ENCODE peak calls at places on chromosomes 12 and 14, in five cellular contexts. R is PC-3, D is HFF-Myc, E is tibial nerve, B is fibroblast of mammary gland. Y is an unnamed sample.

GRCh38 chr14:68786491-68787234 is 6.2 kb downstream of the ZFP36L1 start:
- DNase-seq in D (no peak), E (no peak), R (peak; percentile 50), B (peak; percentile 91), Y (peak; percentile 88)

GRCh38 chr12:262817-263216 is at the start of gene SLC6A13:
- DNase-seq in R (no peak), E (no peak), B (no peak), D (no peak), Y (peak; percentile 39)

GRCh38 chr14:74552623-74553022 is 59.1 kb downstream of the ISCA2 start:
- DNase-seq in R (no peak), D (no peak), E (no peak), B (peak; percentile 36), Y (no peak)

GRCh38 chr12:75389061-75389460 is 1.8 kb upstream of the GLIPR1L2 start:
- DNase-seq in E (no peak), R (peak; percentile 72), D (peak; percentile 12), B (peak; percentile 62), Y (peak; percentile 67)

GRCh38 chr12:13095266-13095995 is 8.0 kb downstream of the GSG1 start:
- DNase-seq in D (no peak), R (no peak), E (no peak), B (no peak), Y (no peak)

GRCh38 chr14:21917699-21918436 is 244.2 kb upstream of the OR4E1 start:
- DNase-seq in E (peak; percentile 59), D (peak; percentile 7), B (peak; percentile 52), R (peak; percentile 95), Y (peak; percentile 80)

GRCh38 chr14:106848330-106849121 is 1322.1 kb downstream of the TMEM121 start:
- DNase-seq in D (no peak), E (no peak), B (peak; percentile 24), R (peak; percentile 86), Y (no peak)

GRCh38 chr12:66636771-66637170 is 42.1 kb downstream of the GRIP1 start:
- DNase-seq in D (no peak), R (no peak), B (no peak), E (no peak), Y (no peak)

GRCh38 chr12:68180792-68181744 is 21.5 kb upstream of the IFNG start:
- DNase-seq in E (no peak), B (peak; percentile 46), D (no peak), R (no peak), Y (peak; percentile 50)

GRCh38 chr12:57592551-57593165 is 1.7 kb downstream of the PIP4K2C start:
- DNase-seq in D (no peak), R (peak; percentile 73), E (no peak), B (no peak), Y (peak; percentile 67)

GRCh38 chr12:131754184-131754583 is 43.3 kb downstream of the SFSWAP start:
- DNase-seq in D (no peak), B (no peak), R (no peak), E (no peak), Y (no peak)

GRCh38 chr12:85509857-85510256 is 229.8 kb downstream of the ALX1 start:
- DNase-seq in B (no peak), D (no peak), R (no peak), E (no peak), Y (no peak)

GRCh38 chr12:108447168-108447840 is 67.8 kb upstream of the FICD start:
- DNase-seq in B (peak; percentile 59), E (no peak), D (no peak), R (no peak), Y (peak; percentile 52)

GRCh38 chr14:23058654-23059504 is 1.6 kb upstream of the CDH24 start:
- DNase-seq in R (no peak), B (no peak), D (no peak), E (no peak), Y (no peak)

GRCh38 chr12:114878781-114879180 is 194.8 kb upstream of the TBX3 start:
- DNase-seq in E (no peak), D (no peak), B (no peak), R (no peak), Y (no peak)

GRCh38 chr12:92971869-92972524 is 42.9 kb upstream of the EEA1 start:
- DNase-seq in B (peak; percentile 92), R (peak; percentile 45), D (no peak), E (no peak), Y (peak; percentile 83)

GRCh38 chr12:10069099-10069498 is 29.7 kb downstream of the CLEC1A start:
- DNase-seq in R (no peak), B (peak; percentile 30), E (no peak), D (peak; percentile 57), Y (peak; percentile 8)

GRCh38 chr14:101563654-101564443 is 2.6 kb downstream of the DIO3 start:
- DNase-seq in E (no peak), D (no peak), R (no peak), B (no peak), Y (no peak)
- H3K4me3 ChIP-seq in E (no peak overlapping the region), D (no peak overlapping the region), R (peak overlapping the region; percentile 55), B (no peak overlapping the region), Y (no peak overlapping the region)

DNA sequence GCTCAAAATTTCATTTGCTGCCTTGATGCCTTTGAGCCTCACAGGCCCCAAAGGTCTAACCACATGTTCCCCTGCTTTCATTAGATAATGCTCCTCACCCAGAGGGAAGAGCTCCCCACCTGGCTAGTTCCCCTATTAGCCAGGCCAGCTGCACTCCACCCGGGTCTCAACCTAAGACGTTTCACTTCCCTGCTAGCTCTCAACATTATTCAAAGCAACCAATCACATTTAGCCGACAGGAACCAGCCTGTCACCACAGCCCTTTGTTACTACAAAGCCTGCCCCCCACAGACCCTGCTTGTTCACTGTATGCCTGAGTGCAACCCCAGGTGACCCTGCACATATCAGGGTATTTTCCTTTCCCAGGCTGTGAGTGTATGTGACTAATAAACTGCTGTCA is 78.6 kb downstream of the SLC15A5 start:
- DNase-seq in B (no peak), D (no peak), E (no peak), R (no peak), Y (no peak)
- TF ChIP-seq CTCF in B (no peak), D (no peak), E (no peak), R (no peak), Y (no peak)

GRCh38 chr14:65239897-65240296 is 137.6 kb upstream of the MAX start:
- DNase-seq in B (no peak), E (no peak), R (no peak), D (no peak), Y (no peak)

GRCh38 chr14:65237023-65237814 is 134.9 kb upstream of the MAX start:
- DNase-seq in R (no peak), D (no peak), B (peak; percentile 79), E (peak; percentile 34), Y (no peak)

GRCh38 chr14:65239143-65239672 is 136.9 kb upstream of the MAX start:
- DNase-seq in D (no peak), R (no peak), B (peak; percentile 97), E (no peak), Y (no peak)

GRCh38 chr14:65237956-65238355 is 135.6 kb upstream of the MAX start:
- DNase-seq in E (no peak), D (no peak), B (no peak), R (no peak), Y (no peak)

GRCh38 chr14:65238456-65238855 is 136.1 kb upstream of the MAX start:
- DNase-seq in D (no peak), E (no peak), B (peak; percentile 95), R (peak; percentile 82), Y (peak; percentile 68)
- H3K4me3 ChIP-seq in D (no peak overlapping the region), E (no peak overlapping the region), B (no peak overlapping the region), R (no peak overlapping the region), Y (no peak overlapping the region)

DNA sequence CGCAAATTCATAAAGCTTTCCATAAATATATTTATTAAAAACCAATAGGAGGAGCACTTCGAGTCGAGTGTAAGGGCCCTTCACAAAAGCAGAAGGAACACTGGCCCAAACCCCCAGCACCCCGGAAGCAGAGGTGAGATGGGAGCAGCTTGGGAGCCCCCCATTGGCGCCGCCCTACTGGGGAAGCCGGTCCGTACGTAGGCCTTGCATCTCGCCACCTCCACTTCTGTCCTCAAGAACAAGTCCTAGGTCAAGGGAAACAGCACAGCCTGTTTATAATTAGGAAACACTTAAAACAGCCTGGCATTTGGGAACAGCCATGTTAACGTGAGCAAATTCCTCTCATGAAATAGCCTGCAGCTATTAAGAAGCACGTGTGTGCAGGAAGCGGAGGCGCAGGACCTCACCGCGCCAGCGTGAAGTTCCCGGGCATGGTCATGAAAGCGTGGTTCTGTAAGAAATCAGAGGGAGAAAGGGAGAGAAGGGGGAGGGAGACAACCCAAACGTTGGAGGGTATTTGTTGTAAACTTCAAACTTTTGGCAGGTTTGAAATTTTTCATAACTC is 7.7 kb downstream of the ANKRD9 start:
- DNase-seq in D (no peak), R (no peak), B (no peak), E (no peak), Y (no peak)
- TF ChIP-seq CTCF in D (peak; percentile 16), R (peak; percentile 50), B (no peak), E (no peak), Y (peak; percentile 9)

GRCh38 chr14:81440041-81440440 is 39.9 kb upstream of the STON2 start:
- DNase-seq in E (no peak), D (no peak), B (no peak), R (no peak), Y (no peak)

GRCh38 chr14:81436296-81437138 is 36.4 kb upstream of the STON2 start:
- DNase-seq in E (peak; percentile 60), R (peak; percentile 87), B (peak; percentile 47), D (no peak), Y (peak; percentile 88)

GRCh38 chr14:81435048-81435577 is 35.0 kb upstream of the STON2 start:
- DNase-seq in B (no peak), E (no peak), D (no peak), R (no peak), Y (no peak)

GRCh38 chr14:81435578-81436295 is 35.6 kb upstream of the STON2 start:
- DNase-seq in E (no peak), D (no peak), B (no peak), R (peak; percentile 57), Y (peak; percentile 83)

GRCh38 chr14:81437226-81437625 is 37.1 kb upstream of the STON2 start:
- DNase-seq in D (no peak), B (no peak), E (no peak), R (no peak), Y (no peak)
- H3K4me3 ChIP-seq in D (no peak overlapping the region), B (no peak overlapping the region), E (no peak overlapping the region), R (peak overlapping the region; percentile 72), Y (no peak overlapping the region)

DNA sequence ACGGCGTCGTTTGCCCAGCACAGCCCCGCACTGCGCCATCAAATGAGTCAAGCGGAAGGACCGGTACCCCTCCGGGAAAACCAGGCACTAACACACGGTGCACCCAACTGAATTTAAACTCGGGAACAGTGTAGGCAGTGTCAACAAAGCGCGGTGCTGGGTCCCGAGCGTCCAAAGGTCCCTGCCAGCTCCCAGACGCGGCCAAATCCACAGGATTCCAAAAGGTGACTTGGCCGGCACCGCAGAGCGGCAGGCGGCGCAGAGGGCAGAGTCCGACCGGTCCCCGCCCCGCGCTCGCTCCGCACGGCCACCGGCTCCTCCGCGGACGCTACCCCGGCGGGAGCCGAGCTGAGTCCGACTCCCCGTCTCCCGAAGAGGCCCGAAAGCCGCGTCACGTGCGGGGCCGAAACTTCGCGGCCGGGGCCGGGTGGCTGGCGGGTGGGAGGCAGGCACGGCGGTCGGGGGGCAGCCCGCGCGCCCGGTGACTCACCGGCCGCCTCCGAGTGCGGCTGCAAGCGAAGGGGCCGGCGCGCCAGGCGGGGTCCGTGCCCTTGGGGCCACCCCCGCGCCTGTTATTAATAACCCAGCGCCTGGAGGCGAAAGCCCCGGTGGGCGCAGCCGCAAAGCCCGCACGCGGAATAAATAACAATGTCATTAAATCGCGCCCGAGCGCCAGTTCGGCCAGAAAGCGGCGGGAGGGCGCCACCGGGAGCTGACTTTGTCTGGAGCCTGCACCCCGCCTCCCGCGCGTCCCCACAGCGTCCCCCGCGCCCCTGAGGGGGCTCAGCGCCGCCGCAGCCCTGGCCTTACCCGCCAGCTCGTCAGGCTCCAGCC is 823 bp downstream of the DENND5B start:
- DNase-seq in E (peak; percentile 32), B (peak; percentile 56), R (peak; percentile 49), D (peak; percentile 19), Y (peak; percentile 57)
- TF ChIP-seq CTCF in E (no peak), B (no peak), R (no peak), D (no peak), Y (no peak)